ENCODE peak calls at places on chromosomes 1 and 21, in four cellular contexts. C is cardiac muscle cell, Q is neural progenitor cell, B is BE2C. I is an unnamed sample.

GRCh38 chr1:230188826-230189225 is 121.8 kb downstream of the GALNT2 start:
- DNase-seq in C (no peak), Q (no peak), B (no peak), I (no peak)

GRCh38 chr1:62906428-62906886 is 122.5 kb downstream of the ATG4C start:
- DNase-seq in C (peak; percentile 34), Q (peak; percentile 55), B (no peak), I (no peak)

GRCh38 chr1:19073311-19074186 is 117.1 kb upstream of the IFFO2 start:
- DNase-seq in C (no peak), Q (no peak), B (no peak), I (no peak)

GRCh38 chr1:32199717-32200072 is 700 bp upstream of the CCDC28B start:
- DNase-seq in C (no peak), Q (peak; percentile 21), B (no peak), I (no peak)

GRCh38 chr1:207886227-207886626 is 24.7 kb downstream of the CD34 start:
- DNase-seq in C (no peak), Q (no peak), B (no peak), I (no peak)

GRCh38 chr1:3158329-3158728 is 89.3 kb downstream of the PRDM16 start:
- DNase-seq in C (no peak), Q (no peak), B (no peak), I (no peak)

GRCh38 chr1:17891205-17892110 is 136.3 kb downstream of the ACTL8 start:
- DNase-seq in C (no peak), Q (no peak), B (no peak), I (no peak)

GRCh38 chr1:234893725-234894630 is 234.7 kb downstream of the TOMM20 start:
- DNase-seq in C (peak; percentile 52), Q (no peak), B (no peak), I (no peak)

GRCh38 chr1:68758666-68759209 is 261.9 kb upstream of the DEPDC1 start:
- DNase-seq in C (no peak), Q (no peak), B (no peak), I (peak; percentile 5)

GRCh38 chr1:59150537-59151386 is 146.1 kb upstream of the FGGY start:
- DNase-seq in C (peak; percentile 98), Q (no peak), B (peak; percentile 61), I (no peak)

GRCh38 chr1:81695741-81696140 is 105.0 kb upstream of the ADGRL2 start:
- DNase-seq in C (peak; percentile 95), Q (no peak), B (no peak), I (no peak)

GRCh38 chr1:203274603-203275381 is 30.5 kb upstream of the BTG2 start:
- DNase-seq in C (no peak), Q (no peak), B (no peak), I (no peak)

GRCh38 chr1:59852117-59852516 is 37.4 kb downstream of the HOOK1 start:
- DNase-seq in C (no peak), Q (no peak), B (no peak), I (no peak)

GRCh38 chr1:64956733-64957441 is 9.5 kb downstream of the JAK1 start:
- DNase-seq in C (no peak), Q (no peak), B (no peak), I (no peak)
- H3K4me1 ChIP-seq in C (no peaks in the 10 kb centered on the region), Q (peaks cover 11% of the 10 kb centered on the region), B (no peaks in the 10 kb centered on the region), I (peaks cover 3% of the 10 kb centered on the region)

GRCh38 chr1:26283226-26283853 is 3.5 kb downstream of the SH3BGRL3 start:
- DNase-seq in C (peak; percentile 29), Q (no peak), B (no peak), I (no peak)
- H3K4me1 ChIP-seq in C (peaks cover 7% of the 10 kb centered on the region), Q (peaks cover 24% of the 10 kb centered on the region), B (peaks cover 4% of the 10 kb centered on the region), I (peaks cover 39% of the 10 kb centered on the region)

DNA sequence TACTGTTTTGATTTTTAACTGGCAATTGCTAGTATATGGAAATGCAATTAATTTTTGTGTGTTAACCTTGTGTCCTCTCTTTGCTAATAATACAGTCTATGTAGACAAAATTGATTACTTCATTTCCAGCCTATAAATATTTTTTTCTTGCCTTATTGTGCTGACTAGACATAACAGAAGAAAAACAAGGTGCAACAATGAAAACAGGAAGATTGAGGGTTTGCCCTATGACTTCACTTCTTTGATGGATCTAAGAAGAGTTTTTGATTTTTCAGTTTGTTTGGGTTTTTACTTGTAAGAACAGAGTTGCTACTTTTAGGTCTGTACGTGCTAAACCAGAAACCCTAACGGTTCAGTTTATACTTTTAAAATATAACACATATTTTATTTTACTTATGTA is 8.5 kb upstream of the CNIH4 start:
- DNase-seq in C (no peak), Q (no peak), B (no peak), I (no peak)
- H3K4me1 ChIP-seq in C (no peaks in the 10 kb centered on the region), Q (no peaks in the 10 kb centered on the region), B (no peaks in the 10 kb centered on the region), I (no peaks in the 10 kb centered on the region)

GRCh38 chr1:206703647-206704046 is 18.9 kb downstream of the MAPKAPK2 start:
- DNase-seq in C (no peak), Q (no peak), B (no peak), I (no peak)
- H3K4me1 ChIP-seq in C (peaks cover 61% of the 10 kb centered on the region), Q (peaks cover 65% of the 10 kb centered on the region), B (peaks cover 41% of the 10 kb centered on the region), I (peaks cover 24% of the 10 kb centered on the region)

DNA sequence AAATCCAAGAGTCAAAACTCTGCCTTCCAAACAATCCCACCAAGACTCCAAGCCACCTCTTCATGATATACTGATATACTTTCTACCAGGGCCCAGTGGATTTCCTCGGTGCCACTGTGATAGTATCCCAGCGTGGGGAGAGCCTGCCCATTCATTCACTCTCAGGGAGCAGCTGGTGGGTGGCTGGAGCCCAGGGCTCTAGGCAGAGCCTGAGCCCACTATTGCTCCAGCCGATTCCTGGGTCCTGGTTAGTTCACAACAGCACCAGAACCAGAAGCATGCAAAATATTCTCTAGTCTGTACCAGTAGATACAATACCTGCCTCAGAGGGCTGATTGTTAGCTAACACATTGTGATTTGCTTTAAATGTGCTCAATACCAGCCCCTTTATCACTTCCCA is 831 bp downstream of the CSRP1 start:
- DNase-seq in C (no peak), Q (no peak), B (no peak), I (no peak)
- H3K4me1 ChIP-seq in C (peaks cover 41% of the 10 kb centered on the region), Q (peaks cover 30% of the 10 kb centered on the region), B (peaks cover 3% of the 10 kb centered on the region), I (peaks cover 19% of the 10 kb centered on the region)

GRCh38 chr1:23590058-23590783 is 30.9 kb upstream of the ID3 start:
- DNase-seq in C (no peak), Q (no peak), B (no peak), I (no peak)
- H3K4me1 ChIP-seq in C (peaks cover 32% of the 10 kb centered on the region), Q (peaks cover 31% of the 10 kb centered on the region), B (peaks cover 16% of the 10 kb centered on the region), I (peaks cover 12% of the 10 kb centered on the region)

GRCh38 chr21:45914321-45914845 is 67.2 kb upstream of the COL6A1 start:
- DNase-seq in C (no peak), Q (no peak), B (no peak), I (no peak)

GRCh38 chr21:45913886-45914285 is 67.7 kb upstream of the COL6A1 start:
- DNase-seq in C (no peak), Q (no peak), B (no peak), I (no peak)

GRCh38 chr21:45917241-45917640 is 64.3 kb upstream of the COL6A1 start:
- DNase-seq in C (no peak), Q (no peak), B (no peak), I (no peak)

GRCh38 chr21:45918011-45918410 is 63.6 kb upstream of the COL6A1 start:
- DNase-seq in C (no peak), Q (no peak), B (no peak), I (no peak)

DNA sequence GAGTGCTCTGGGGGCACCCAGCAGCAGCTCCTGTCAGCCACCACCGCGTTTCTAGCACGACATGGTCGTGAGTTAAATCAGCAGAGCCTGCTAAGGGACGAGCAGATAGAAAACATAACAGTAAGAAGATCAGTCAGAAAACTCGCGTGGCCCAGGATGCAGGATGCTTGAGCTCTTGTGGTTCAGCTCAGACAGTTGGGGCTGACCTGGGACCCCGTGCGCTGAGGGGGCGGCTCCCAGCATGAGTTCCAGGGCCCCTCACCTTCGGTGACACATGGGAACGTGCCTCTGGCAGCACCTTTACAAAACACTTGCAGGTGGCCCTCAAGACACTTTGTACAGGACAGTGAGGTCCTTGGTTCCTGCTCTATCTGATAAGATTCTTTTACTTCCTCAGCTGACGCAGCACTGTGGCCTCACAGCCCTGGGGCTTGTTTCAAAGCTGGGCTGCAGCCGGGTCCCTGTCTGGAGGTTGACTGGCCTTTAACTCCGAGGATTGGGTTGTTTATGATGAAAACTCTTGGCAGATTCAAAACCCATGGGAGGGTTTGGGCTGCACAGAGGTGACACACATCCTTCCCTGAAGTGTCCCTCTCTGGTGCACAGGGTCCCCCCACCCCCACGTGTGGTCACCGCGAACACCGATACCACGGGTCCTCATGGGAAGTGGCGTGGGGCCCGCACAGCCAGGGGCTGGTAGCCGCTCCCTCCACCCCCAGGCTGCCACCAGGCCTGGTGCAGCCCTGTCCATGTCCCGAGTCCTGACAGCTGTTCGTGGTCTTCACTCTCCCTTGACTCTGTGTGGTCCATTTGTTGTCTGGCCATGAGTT is 65.3 kb upstream of the COL6A1 start:
- DNase-seq in C (no peak), Q (no peak), B (no peak), I (no peak)
- H3K4me1 ChIP-seq in C (no peaks in the 10 kb centered on the region), Q (no peaks in the 10 kb centered on the region), B (no peaks in the 10 kb centered on the region), I (peaks cover 9% of the 10 kb centered on the region)

DNA sequence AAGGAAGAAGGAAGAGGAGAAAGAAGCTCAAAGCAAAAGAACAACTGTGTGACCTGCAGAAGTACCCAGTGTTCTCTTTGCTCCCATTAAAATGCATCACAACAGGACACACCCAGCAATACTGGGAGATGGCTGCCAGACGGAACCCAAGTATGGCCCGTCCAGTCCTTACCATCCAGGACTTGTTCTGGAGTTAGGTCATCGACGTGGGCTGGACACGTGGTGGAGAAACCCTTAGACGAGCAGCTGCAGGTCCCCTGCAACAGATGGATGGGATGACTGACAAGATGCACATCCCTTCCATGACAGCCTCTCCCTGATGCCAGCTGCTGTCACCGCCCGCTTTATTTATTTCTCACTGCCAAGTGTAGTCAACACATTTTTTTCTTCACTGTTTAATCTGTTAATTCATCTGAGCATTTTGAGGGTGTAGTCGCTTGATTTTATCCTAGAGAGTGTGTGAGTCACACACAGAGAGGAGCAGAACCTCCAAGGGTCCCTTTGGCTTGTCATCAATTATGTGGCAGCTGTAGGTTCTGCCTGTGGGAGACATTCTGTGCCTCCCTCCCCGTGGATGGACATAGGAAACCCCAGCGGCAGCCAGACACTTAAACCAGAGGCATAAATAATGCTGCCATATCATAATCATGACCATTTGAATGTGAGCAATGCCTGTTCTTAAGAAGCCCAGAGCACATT is 80.9 kb downstream of the ABCA4 start:
- DNase-seq in C (no peak), Q (no peak), B (peak; percentile 55), I (no peak)
- H3K4me1 ChIP-seq in C (no peaks in the 10 kb centered on the region), Q (peaks cover 9% of the 10 kb centered on the region), B (peaks cover 4% of the 10 kb centered on the region), I (peaks cover 4% of the 10 kb centered on the region)

I was measured in NT2/D1.